ENCODE peak calls at places on chromosomes 16 and 17, in nine cellular contexts. D is body of pancreas, C is psoas muscle, F is coronary artery, B is HFF-Myc, M is neuronal stem cell, T is LNCaP clone FGC, S is tibial artery, G is uterus. W is an unnamed sample.

GRCh38 chr17:12365805-12366204 is 299.9 kb upstream of the MYOCD start:
- DNase-seq in D (no peak), C (no peak), F (peak; percentile 87), B (no peak), M (no peak), T (no peak), S (peak; percentile 92), G (peak; percentile 78), W (no peak)

GRCh38 chr16:28193530-28194423 is 18.0 kb downstream of the XPO6 start:
- DNase-seq in D (no peak), C (no peak), F (no peak), B (peak; percentile 58), M (no peak), T (no peak), S (no peak), G (no peak), W (peak; percentile 59)

GRCh38 chr16:87207509-87207908 is 109.7 kb downstream of the C16orf95 start:
- DNase-seq in D (no peak), C (no peak), F (no peak), B (peak; percentile 52), M (no peak), T (no peak), S (peak; percentile 65), G (no peak), W (no peak)

GRCh38 chr17:76585649-76586593 is at the start of gene ST6GALNAC2:
- DNase-seq in D (peak; percentile 68), C (peak; percentile 88), F (no peak), B (no peak), M (no peak), T (no peak), S (peak; percentile 73), G (peak; percentile 36), W (peak; percentile 34)

GRCh38 chr17:64788286-64789060 is 126.4 kb upstream of the SMURF2 start:
- DNase-seq in D (no peak), C (no peak), F (peak; percentile 49), B (no peak), M (no peak), T (no peak), S (peak; percentile 50), G (no peak), W (no peak)

GRCh38 chr17:76314392-76315227 is 6.5 kb upstream of the QRICH2 start:
- DNase-seq in D (no peak), C (no peak), F (no peak), B (no peak), M (no peak), T (no peak), S (peak; percentile 11), G (peak; percentile 24), W (no peak)

GRCh38 chr17:27319536-27320221 is 25.8 kb downstream of the WSB1 start:
- DNase-seq in D (peak; percentile 67), C (peak; percentile 91), F (peak; percentile 79), B (no peak), M (no peak), T (peak; percentile 86), S (peak; percentile 89), G (peak; percentile 67), W (no peak)

GRCh38 chr16:13245713-13246377 is 344.4 kb downstream of the SHISA9 start:
- DNase-seq in D (no peak), C (no peak), F (no peak), B (no peak), M (no peak), T (peak; percentile 0), S (no peak), G (no peak), W (no peak)

GRCh38 chr16:15553313-15554088 is 89.5 kb downstream of the MARF1 start:
- DNase-seq in D (no peak), C (no peak), F (no peak), B (no peak), M (no peak), T (no peak), S (no peak), G (no peak), W (no peak)

GRCh38 chr17:20300399-20301037 is 166.8 kb downstream of the LGALS9B start:
- DNase-seq in D (no peak), C (no peak), F (no peak), B (no peak), M (no peak), T (no peak), S (no peak), G (peak; percentile 69), W (no peak)

GRCh38 chr16:48053346-48053745 is 102.4 kb downstream of the ABCC12 start:
- DNase-seq in D (no peak), C (no peak), F (no peak), B (peak; percentile 4), M (peak; percentile 36), T (no peak), S (no peak), G (no peak), W (peak; percentile 60)

GRCh38 chr16:66752379-66752778 is 970 bp upstream of the DYNC1LI2 start:
- DNase-seq in D (no peak), C (no peak), F (no peak), B (no peak), M (no peak), T (no peak), S (no peak), G (no peak), W (no peak)
- H3K4me3 ChIP-seq in D (no peak overlapping the region), C (peak overlapping the region; percentile 96), F (peak overlapping the region; percentile 98), B (no peak overlapping the region), M (no peak overlapping the region), T (no peak overlapping the region), S (peak overlapping the region; percentile 95), G (no peak overlapping the region), W (no peak overlapping the region)

DNA sequence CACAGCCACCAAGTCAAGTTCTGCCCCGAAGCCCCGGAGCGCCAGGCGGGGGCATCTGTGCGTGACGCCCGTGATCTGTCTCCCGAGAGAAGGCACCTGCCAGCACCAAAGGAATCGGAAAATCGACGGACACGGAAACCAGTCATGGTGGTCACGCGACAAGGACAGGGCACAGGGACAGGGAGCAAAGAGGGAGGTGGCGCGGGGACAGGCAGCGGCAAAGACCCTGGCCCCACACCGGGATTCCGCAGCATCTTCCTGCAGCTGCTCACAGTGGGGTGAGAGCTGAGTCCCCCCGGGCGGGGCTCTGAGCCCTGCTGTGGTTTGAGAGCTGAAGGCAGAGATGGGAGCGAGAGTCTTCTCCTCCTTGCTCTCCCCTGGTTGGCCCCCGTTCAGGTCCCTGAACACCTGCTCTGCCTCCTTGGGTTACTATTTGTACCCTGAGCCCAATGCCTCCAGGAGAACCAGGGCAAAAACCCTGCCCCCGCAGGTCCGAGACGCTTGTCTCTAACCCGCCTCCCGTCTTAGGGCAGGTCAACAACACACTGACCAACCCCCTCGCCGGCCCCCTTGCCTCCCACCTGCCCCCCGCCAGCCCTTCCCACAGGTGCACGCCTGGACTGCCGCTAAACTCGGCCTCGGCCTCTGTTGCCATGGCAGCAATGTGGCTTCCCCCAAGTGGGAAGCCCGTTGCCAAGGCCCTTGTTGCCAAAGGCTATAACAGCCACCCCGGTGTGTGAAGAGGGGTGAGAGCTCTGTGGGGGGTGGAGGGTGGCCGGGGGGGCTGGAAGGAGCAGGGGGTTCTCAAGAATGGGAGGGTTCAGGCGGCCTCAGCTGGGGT is 56.2 kb downstream of the ABR start:
- DNase-seq in D (no peak), C (no peak), F (no peak), B (no peak), M (no peak), T (no peak), S (no peak), G (no peak), W (peak; percentile 38)
- H3K4me3 ChIP-seq in D (no peak overlapping the region), C (no peak overlapping the region), F (peak overlapping the region; percentile 16), B (no peak overlapping the region), M (no peak overlapping the region), T (no peak overlapping the region), S (no peak overlapping the region), G (no peak overlapping the region), W (no peak overlapping the region)

DNA sequence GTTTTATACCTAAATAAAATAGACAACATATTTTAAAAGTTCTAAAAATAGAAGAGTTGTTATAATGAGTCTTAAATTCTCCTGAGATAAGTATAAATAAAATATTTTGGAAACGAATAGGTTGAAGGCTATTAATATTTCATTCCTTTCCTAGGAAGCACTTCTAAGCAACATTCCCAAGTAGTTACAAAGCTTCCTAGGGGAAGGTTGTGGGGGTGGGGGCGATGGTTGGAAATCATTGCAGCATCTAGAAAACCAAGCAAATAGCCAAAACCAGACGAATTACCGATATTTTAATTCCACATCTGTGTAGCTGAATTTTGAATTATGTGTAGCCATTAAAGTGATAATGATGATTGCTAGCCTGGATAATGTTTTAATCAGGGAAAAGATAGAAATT is 26.9 kb downstream of the PTRH2 start:
- DNase-seq in D (no peak), C (no peak), F (no peak), B (no peak), M (no peak), T (no peak), S (no peak), G (no peak), W (no peak)
- H3K4me3 ChIP-seq in D (no peak overlapping the region), C (no peak overlapping the region), F (no peak overlapping the region), B (no peak overlapping the region), M (no peak overlapping the region), T (no peak overlapping the region), S (no peak overlapping the region), G (no peak overlapping the region), W (no peak overlapping the region)

GRCh38 chr17:36773039-36773438 is 164.2 kb upstream of the LHX1 start:
- DNase-seq in D (no peak), C (no peak), F (no peak), B (no peak), M (no peak), T (no peak), S (no peak), G (no peak), W (no peak)

GRCh38 chr17:36779550-36779949 is 157.7 kb upstream of the LHX1 start:
- DNase-seq in D (no peak), C (no peak), F (no peak), B (no peak), M (no peak), T (no peak), S (no peak), G (no peak), W (no peak)

GRCh38 chr17:36777118-36777517 is 160.2 kb upstream of the LHX1 start:
- DNase-seq in D (no peak), C (no peak), F (no peak), B (peak; percentile 9), M (peak; percentile 54), T (peak; percentile 14), S (peak; percentile 7), G (no peak), W (peak; percentile 48)

DNA sequence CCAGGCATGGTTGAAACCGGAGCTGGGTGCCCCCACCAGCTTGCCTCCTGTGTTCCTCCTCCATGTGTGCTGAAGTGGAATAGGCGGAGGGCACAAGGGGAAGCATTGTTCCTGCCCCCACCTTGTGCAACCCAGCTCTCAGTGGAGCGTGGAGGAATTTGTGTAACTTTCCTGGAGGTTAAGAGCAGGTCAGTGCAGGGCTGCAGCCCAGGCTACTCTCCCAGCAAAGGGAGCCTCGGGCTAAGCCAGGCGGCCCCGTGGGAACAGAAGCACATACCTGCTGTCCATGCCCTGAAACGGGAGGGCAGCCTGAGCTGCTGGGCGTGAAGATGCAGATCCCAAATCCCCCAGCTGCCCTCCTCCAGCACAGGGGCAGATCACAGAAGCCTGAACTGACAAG is 158.8 kb upstream of the LHX1 start:
- DNase-seq in D (no peak), C (no peak), F (no peak), B (no peak), M (no peak), T (no peak), S (no peak), G (no peak), W (no peak)
- H3K4me3 ChIP-seq in D (no peak overlapping the region), C (no peak overlapping the region), F (no peak overlapping the region), B (no peak overlapping the region), M (no peak overlapping the region), T (no peak overlapping the region), S (no peak overlapping the region), G (no peak overlapping the region), W (no peak overlapping the region)

W was measured in HAP-1.